ENCODE peak calls at places on chromosomes 1 and 21, in four cellular contexts. A is cardiac muscle cell, T is astrocyte, J is right atrium auricular region. L is an unnamed sample.

GRCh38 chr1:174005032-174005431 is 17.1 kb downstream of the RC3H1 start:
- DNase-seq in J (no peak), T (no peak), A (no peak), L (no peak)

GRCh38 chr1:1535989-1536937 is 4.2 kb downstream of the TMEM240 start:
- DNase-seq in A (peak; percentile 48), J (no peak), T (no peak), L (no peak)

GRCh38 chr1:171935664-171936063 is 94.4 kb downstream of the DNM3 start:
- DNase-seq in J (no peak), T (no peak), A (no peak), L (no peak)

GRCh38 chr1:23836037-23836436 is 10.8 kb upstream of the HMGCL start:
- DNase-seq in J (no peak), T (no peak), A (no peak), L (no peak)

GRCh38 chr21:34908424-34909055 is 140.6 kb downstream of the RUNX1 start:
- DNase-seq in J (no peak), T (no peak), A (no peak), L (peak; percentile 92)

GRCh38 chr1:185654199-185654951 is 79.8 kb upstream of the HMCN1 start:
- DNase-seq in T (peak; percentile 35), A (peak; percentile 70), J (no peak), L (no peak)

GRCh38 chr1:42046772-42047552 is 106.2 kb upstream of the GUCA2B start:
- DNase-seq in T (no peak), A (no peak), J (no peak), L (no peak)

GRCh38 chr1:92184632-92185031 is 33.1 kb upstream of the C1orf146 start:
- DNase-seq in T (peak; percentile 87), J (no peak), A (no peak), L (no peak)

GRCh38 chr1:109040627-109041613 is 982 bp downstream of the WDR47 start:
- DNase-seq in A (peak; percentile 49), T (no peak), J (no peak), L (no peak)

GRCh38 chr1:61561666-61562065 is 163.3 kb downstream of the TM2D1 start:
- DNase-seq in A (no peak), J (no peak), T (no peak), L (no peak)

GRCh38 chr21:25329227-25329626 is 278.1 kb downstream of the MRPL39 start:
- DNase-seq in T (peak; percentile 91), J (no peak), A (no peak), L (no peak)

GRCh38 chr1:28196330-28196729 is 19.8 kb upstream of the PTAFR start:
- DNase-seq in T (no peak), A (no peak), J (no peak), L (no peak)

GRCh38 chr1:236120725-236121153 is 21.6 kb upstream of the GPR137B start:
- DNase-seq in T (no peak), A (no peak), J (no peak), L (no peak)

GRCh38 chr21:45219517-45219916 is 68.2 kb downstream of the POFUT2 start:
- DNase-seq in T (peak; percentile 71), J (no peak), A (no peak), L (no peak)

GRCh38 chr1:92476071-92476607 is 10.6 kb downstream of the GFI1 start:
- DNase-seq in T (no peak), A (no peak), J (no peak), L (no peak)

GRCh38 chr1:57206038-57206437 is 217.8 kb downstream of the DAB1 start:
- DNase-seq in J (no peak), A (peak; percentile 41), T (no peak), L (no peak)

GRCh38 chr1:19643602-19644419 is at the start of gene NBL1:
- DNase-seq in J (no peak), T (peak; percentile 44), A (peak; percentile 55), L (peak; percentile 72)

GRCh38 chr1:244106173-244106572 is 55.1 kb downstream of the ZBTB18 start:
- DNase-seq in A (no peak), J (no peak), T (no peak), L (no peak)

GRCh38 chr1:111690306-111690617 is 48.9 kb downstream of the INKA2 start:
- DNase-seq in T (peak; percentile 91), A (peak; percentile 81), J (no peak), L (no peak)

GRCh38 chr1:28306550-28306949 is 22.3 kb upstream of the MED18 start:
- DNase-seq in J (no peak), A (no peak), T (no peak), L (peak; percentile 49)

GRCh38 chr21:45112371-45112770 is 38.0 kb downstream of the ADARB1 start:
- DNase-seq in J (no peak), T (peak; percentile 17), A (no peak), L (no peak)

GRCh38 chr21:46597896-46598343 is 7.0 kb downstream of the S100B start:
- DNase-seq in T (no peak), A (no peak), J (no peak), L (no peak)

GRCh38 chr1:81809808-81810207 is 9.1 kb downstream of the ADGRL2 start:
- DNase-seq in A (no peak), J (no peak), T (no peak), L (no peak)

GRCh38 chr21:21200103-21200938 is 202.1 kb downstream of the NCAM2 start:
- DNase-seq in T (peak; percentile 100), J (peak; percentile 84), A (no peak), L (no peak)

GRCh38 chr1:218971166-218971565 is 202.5 kb upstream of the LYPLAL1 start:
- DNase-seq in T (no peak), J (no peak), A (no peak), L (no peak)

GRCh38 chr1:154342836-154343472 is 17.6 kb downstream of the ATP8B2 start:
- DNase-seq in A (no peak), T (no peak), J (no peak), L (no peak)

GRCh38 chr1:27603320-27603961 is 503 bp downstream of the AHDC1 start:
- DNase-seq in T (no peak), A (peak; percentile 64), J (no peak), L (no peak)

GRCh38 chr1:231215676-231216385 is 25.2 kb upstream of the GNPAT start:
- DNase-seq in J (no peak), T (no peak), A (no peak), L (no peak)

GRCh38 chr21:42570841-42571387 is 57.3 kb downstream of the SLC37A1 start:
- DNase-seq in A (no peak), T (no peak), J (no peak), L (no peak)

GRCh38 chr1:114554577-114554976 is 26.8 kb downstream of the BCAS2 start:
- DNase-seq in T (no peak), A (no peak), J (no peak), L (no peak)

GRCh38 chr1:10901894-10902805 is 105.7 kb upstream of the CASZ1 start:
- DNase-seq in T (no peak), J (no peak), A (no peak), L (no peak)
- H3K4me1 ChIP-seq in T (peaks cover 23% of the 10 kb centered on the region), J (no peaks in the 10 kb centered on the region), A (peaks cover 34% of the 10 kb centered on the region), L (peaks cover 38% of the 10 kb centered on the region)

GRCh38 chr1:96843196-96843595 is 121.6 kb downstream of the PTBP2 start:
- DNase-seq in A (no peak), J (no peak), T (peak; percentile 25), L (no peak)

GRCh38 chr1:96843601-96844000 is 122.0 kb downstream of the PTBP2 start:
- DNase-seq in J (no peak), A (no peak), T (no peak), L (no peak)

GRCh38 chr1:96842215-96842614 is 120.6 kb downstream of the PTBP2 start:
- DNase-seq in A (no peak), T (no peak), J (no peak), L (no peak)

GRCh38 chr1:96840396-96840795 is 118.8 kb downstream of the PTBP2 start:
- DNase-seq in T (no peak), J (no peak), A (no peak), L (no peak)

GRCh38 chr1:96845464-96845863 is 123.9 kb downstream of the PTBP2 start:
- DNase-seq in A (peak; percentile 49), J (no peak), T (no peak), L (no peak)
- TF ChIP-seq CTCF in A (peak; percentile 56), J (no peak), T (peak; percentile 22), L (peak; percentile 32)

GRCh38 chr1:156111355-156111962 is 3.1 kb upstream of the LMNA start:
- DNase-seq in A (no peak), J (no peak), T (no peak), L (no peak)

GRCh38 chr1:156112276-156113137 is 2.0 kb upstream of the LMNA start:
- DNase-seq in T (no peak), J (no peak), A (no peak), L (no peak)

GRCh38 chr1:156114919-156115513 is 505 bp downstream of the LMNA start:
- DNase-seq in T (no peak), A (peak; percentile 58), J (no peak), L (no peak)

GRCh38 chr1:156114101-156114918 is at the start of gene LMNA:
- DNase-seq in J (peak; percentile 97), A (peak; percentile 78), T (peak; percentile 90), L (peak; percentile 83)

DNA sequence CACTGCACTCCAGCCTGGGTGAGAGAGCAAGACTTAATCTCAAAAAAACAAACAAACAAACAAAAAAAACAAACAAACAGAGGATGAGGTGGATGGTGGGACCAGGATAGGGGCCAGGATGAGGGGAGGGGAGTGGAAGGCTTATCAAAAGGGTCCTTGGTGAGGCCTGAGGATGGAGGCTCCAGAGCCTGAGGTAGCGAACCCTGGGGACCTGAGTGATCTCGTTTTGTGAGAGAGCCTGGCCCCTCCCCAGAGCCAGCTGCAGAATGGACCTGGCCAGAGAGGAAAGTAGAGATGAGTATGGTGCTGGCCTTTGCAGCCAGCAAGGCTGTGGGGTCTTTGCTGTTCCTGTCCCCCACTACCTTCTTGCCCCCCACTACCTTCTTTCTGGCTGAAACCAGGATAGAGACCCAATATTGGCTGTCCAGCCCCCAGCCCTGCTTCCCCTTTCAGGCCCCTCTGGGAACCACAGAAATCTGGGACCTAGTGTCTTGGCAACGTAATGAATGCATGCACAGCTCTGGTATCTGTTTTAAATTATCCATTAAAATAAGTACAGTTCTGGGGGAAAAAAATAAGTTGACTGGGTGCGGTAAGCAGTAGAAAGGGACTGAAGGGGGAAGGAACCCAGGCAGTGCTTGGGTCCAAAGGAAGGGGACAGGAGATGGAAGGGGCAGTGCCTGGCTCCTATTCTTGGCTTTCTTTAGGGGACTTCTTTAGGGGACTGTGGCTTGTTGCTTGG is 1.1 kb upstream of the LMNA start:
- DNase-seq in T (no peak), J (no peak), A (no peak), L (no peak)
- H3K4me3 ChIP-seq in T (no peak overlapping the region), J (no peak overlapping the region), A (no peak overlapping the region), L (no peak overlapping the region)

GRCh38 chr1:247297263-247298123 is 34.2 kb downstream of the ZNF496 start:
- DNase-seq in J (no peak), A (no peak), T (no peak), L (no peak)

GRCh38 chr1:247296599-247297180 is 35.0 kb downstream of the ZNF496 start:
- DNase-seq in A (no peak), J (no peak), T (no peak), L (no peak)

GRCh38 chr1:247295274-247295684 is 36.4 kb downstream of the ZNF496 start:
- DNase-seq in T (peak; percentile 68), J (no peak), A (no peak), L (no peak)

GRCh38 chr1:247294282-247294681 is 37.4 kb downstream of the ZNF496 start:
- DNase-seq in A (no peak), J (no peak), T (peak; percentile 91), L (no peak)

DNA sequence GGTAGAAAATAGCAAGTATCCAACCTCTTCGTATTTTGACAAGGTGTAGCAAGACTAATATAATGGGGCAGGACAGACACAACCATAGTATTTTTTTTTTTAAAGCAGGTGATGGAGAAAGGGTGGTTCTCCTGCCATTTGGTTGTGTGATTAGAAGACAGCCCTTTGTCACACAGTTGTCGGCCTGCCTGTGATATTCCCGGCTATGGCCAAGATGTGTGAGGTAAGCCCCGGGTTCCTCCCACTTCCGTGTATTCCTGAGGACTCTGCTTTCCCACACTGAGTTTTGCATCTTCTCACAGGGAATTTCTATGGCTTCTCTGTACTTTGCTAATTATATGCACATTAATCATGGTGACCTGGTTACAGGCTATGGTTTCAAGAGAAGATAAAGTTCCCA is 35.9 kb downstream of the ZNF496 start:
- DNase-seq in A (no peak), J (no peak), T (peak; percentile 7), L (no peak)
- H3K4me1 ChIP-seq in A (no peaks in the 10 kb centered on the region), J (no peaks in the 10 kb centered on the region), T (peaks cover 26% of the 10 kb centered on the region), L (no peaks in the 10 kb centered on the region)

L was measured in Caco-2.